ENCODE peak calls at places on chromosome 1, in six cellular contexts. U, Q, A, X, B and N are unnamed samples.
A peak's percentile ranks its signal among the peaks of the same experiment; 100 is the strongest.

GRCh38 chr1:39857479-39857878 is 25.8 kb downstream of the TRIT1 start:
- DNase-seq in U (no peak), Q (no peak), A (no peak), X (no peak), B (no peak), N (no peak)

GRCh38 chr1:23673086-23673813 is 18.4 kb upstream of the RPL11 start:
- DNase-seq in U (peak; percentile 47), Q (no peak), A (peak; percentile 95), X (no peak), B (peak; percentile 13), N (peak; percentile 77)

GRCh38 chr1:229563241-229563640 is 4.7 kb upstream of the ABCB10 start:
- DNase-seq in U (no peak), Q (no peak), A (no peak), X (no peak), B (no peak), N (no peak)

GRCh38 chr1:205441716-205442050 is 14.2 kb downstream of the BLACAT1 start:
- DNase-seq in U (no peak), Q (no peak), A (no peak), X (no peak), B (no peak), N (no peak)

GRCh38 chr1:80375662-80376061 is 1369.1 kb upstream of the ADGRL4 start:
- DNase-seq in U (no peak), Q (no peak), A (peak; percentile 71), X (peak; percentile 19), B (peak; percentile 49), N (no peak)

GRCh38 chr1:203781962-203782361 is 13.5 kb upstream of the ZBED6 start:
- DNase-seq in U (no peak), Q (no peak), A (no peak), X (no peak), B (no peak), N (no peak)

GRCh38 chr1:155200920-155201319 is 6.8 kb downstream of the THBS3 start:
- DNase-seq in U (no peak), Q (no peak), A (no peak), X (no peak), B (no peak), N (no peak)

GRCh38 chr1:16111771-16112557 is 38.5 kb upstream of the FAM131C start:
- DNase-seq in U (no peak), Q (no peak), A (no peak), X (no peak), B (peak; percentile 53), N (no peak)

GRCh38 chr1:64878931-64879710 is 87.2 kb downstream of the JAK1 start:
- DNase-seq in U (no peak), Q (no peak), A (no peak), X (no peak), B (no peak), N (no peak)

GRCh38 chr1:69172003-69173000 is 395.4 kb upstream of the LRRC7 start:
- DNase-seq in U (no peak), Q (no peak), A (no peak), X (no peak), B (no peak), N (no peak)

GRCh38 chr1:156407344-156407743 is 38.3 kb downstream of the RHBG start:
- DNase-seq in U (no peak), Q (no peak), A (no peak), X (no peak), B (no peak), N (no peak)

GRCh38 chr1:218748071-218748470 is 402.9 kb downstream of the TGFB2 start:
- DNase-seq in U (no peak), Q (no peak), A (no peak), X (no peak), B (no peak), N (no peak)

GRCh38 chr1:159941867-159942560 is 3.4 kb downstream of the IGSF9 start:
- DNase-seq in U (no peak), Q (no peak), A (no peak), X (no peak), B (no peak), N (no peak)